ENCODE peak calls at places on chromosomes 7 and 10, in four cellular contexts. D is psoas muscle; A is CD4-positive, alpha-beta T cell; Y is tibial nerve. I is an unnamed sample.

GRCh38 chr10:1243486-1244182 is 187.4 kb downstream of the WDR37 start:
- DNase-seq in D (no peak), A (no peak), Y (no peak), I (no peak)

GRCh38 chr10:51527806-51528205 is 171.6 kb downstream of the CSTF2T start:
- DNase-seq in D (no peak), A (no peak), Y (no peak), I (no peak)

GRCh38 chr7:142812437-142813215 is 41.9 kb downstream of the PRSS2 start:
- DNase-seq in D (no peak), A (no peak), Y (no peak), I (no peak)

GRCh38 chr10:48473704-48474103 is 131.2 kb downstream of the ARHGAP22 start:
- DNase-seq in D (no peak), A (no peak), Y (no peak), I (no peak)

GRCh38 chr7:105402221-105403095 is 13.7 kb upstream of the SRPK2 start:
- DNase-seq in D (no peak), A (no peak), Y (no peak), I (no peak)

GRCh38 chr10:124619802-124620490 is 124.2 kb downstream of the FAM53B start:
- DNase-seq in D (no peak), A (no peak), Y (no peak), I (no peak)

GRCh38 chr7:117112640-117113039 is 159.3 kb downstream of the ST7 start:
- DNase-seq in D (no peak), A (no peak), Y (no peak), I (no peak)

GRCh38 chr7:155665957-155666287 is 21.5 kb downstream of the RBM33 start:
- DNase-seq in D (no peak), A (no peak), Y (no peak), I (no peak)

GRCh38 chr7:22361795-22362194 is 4.8 kb upstream of the RAPGEF5 start:
- DNase-seq in D (no peak), A (no peak), Y (no peak), I (no peak)

GRCh38 chr10:112949128-112949823 is 771 bp upstream of the TCF7L2 start:
- DNase-seq in D (no peak), A (no peak), Y (no peak), I (no peak)

GRCh38 chr10:75295901-75296441 is 60.2 kb upstream of the COMTD1 start:
- DNase-seq in D (no peak), A (no peak), Y (no peak), I (no peak)

GRCh38 chr7:105224884-105225651 is 163.7 kb downstream of the SRPK2 start:
- DNase-seq in D (no peak), A (no peak), Y (no peak), I (no peak)

GRCh38 chr7:107592361-107593024 is 12.4 kb downstream of the BCAP29 start:
- DNase-seq in D (no peak), A (no peak), Y (no peak), I (no peak)

GRCh38 chr10:73649876-73650536 is 5.8 kb downstream of the SYNPO2L start:
- DNase-seq in D (no peak), A (no peak), Y (no peak), I (no peak)

GRCh38 chr7:15441915-15442314 is 119.9 kb downstream of the AGMO start:
- DNase-seq in D (no peak), A (no peak), Y (no peak), I (no peak)

GRCh38 chr7:144565586-144565985 is 162.1 kb upstream of the NOBOX start:
- DNase-seq in D (no peak), A (no peak), Y (no peak), I (no peak)

GRCh38 chr10:21757601-21757901 is 223.5 kb downstream of the MLLT10 start:
- DNase-seq in D (no peak), A (no peak), Y (no peak), I (no peak)

GRCh38 chr7:23942032-23942431 is 232.0 kb downstream of the STK31 start:
- DNase-seq in D (no peak), A (no peak), Y (no peak), I (no peak)

DNA sequence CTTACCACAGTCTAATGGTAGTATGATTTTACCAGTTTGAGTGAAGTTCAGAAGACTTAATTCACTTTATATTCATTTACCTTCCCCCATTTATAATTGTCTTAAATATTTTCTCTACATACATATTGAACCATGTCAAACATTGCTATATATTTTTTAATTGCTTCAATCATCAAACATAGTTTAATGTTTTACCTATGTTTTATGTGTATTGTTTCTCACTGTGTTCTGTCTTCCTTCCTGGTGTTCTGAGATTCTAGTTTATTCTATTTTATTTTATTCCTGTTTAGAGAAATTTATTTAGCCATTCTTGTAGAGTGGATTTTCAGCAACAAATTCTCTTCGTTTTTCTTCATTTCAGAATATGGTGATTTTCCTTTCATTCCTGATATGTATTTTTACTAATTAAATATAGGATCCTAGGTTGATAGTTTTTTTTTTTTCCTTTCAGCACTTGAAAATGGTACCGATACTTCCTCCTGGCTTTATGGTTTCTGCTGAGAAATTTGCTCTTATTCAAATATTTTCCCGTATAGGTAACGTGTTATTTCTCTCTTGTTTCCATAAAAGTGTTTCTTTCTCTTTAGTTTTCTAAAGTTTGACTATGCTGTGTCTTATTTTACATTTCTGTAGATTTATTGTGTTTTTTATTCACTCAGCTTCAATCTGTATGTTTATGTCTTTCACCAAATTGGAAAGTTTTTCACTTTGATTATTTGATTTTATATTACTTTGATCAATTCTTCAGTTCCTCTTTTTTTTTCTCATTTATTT is 201.8 kb upstream of the AGR3 start:
- DNase-seq in D (no peak), A (no peak), Y (no peak), I (no peak)
- TF ChIP-seq CTCF in D (no peak), A (no peak), Y (no peak), I (no peak)

GRCh38 chr7:67311901-67312300 is 315.3 kb downstream of the TYW1 start:
- DNase-seq in D (no peak), A (no peak), Y (no peak), I (no peak)

DNA sequence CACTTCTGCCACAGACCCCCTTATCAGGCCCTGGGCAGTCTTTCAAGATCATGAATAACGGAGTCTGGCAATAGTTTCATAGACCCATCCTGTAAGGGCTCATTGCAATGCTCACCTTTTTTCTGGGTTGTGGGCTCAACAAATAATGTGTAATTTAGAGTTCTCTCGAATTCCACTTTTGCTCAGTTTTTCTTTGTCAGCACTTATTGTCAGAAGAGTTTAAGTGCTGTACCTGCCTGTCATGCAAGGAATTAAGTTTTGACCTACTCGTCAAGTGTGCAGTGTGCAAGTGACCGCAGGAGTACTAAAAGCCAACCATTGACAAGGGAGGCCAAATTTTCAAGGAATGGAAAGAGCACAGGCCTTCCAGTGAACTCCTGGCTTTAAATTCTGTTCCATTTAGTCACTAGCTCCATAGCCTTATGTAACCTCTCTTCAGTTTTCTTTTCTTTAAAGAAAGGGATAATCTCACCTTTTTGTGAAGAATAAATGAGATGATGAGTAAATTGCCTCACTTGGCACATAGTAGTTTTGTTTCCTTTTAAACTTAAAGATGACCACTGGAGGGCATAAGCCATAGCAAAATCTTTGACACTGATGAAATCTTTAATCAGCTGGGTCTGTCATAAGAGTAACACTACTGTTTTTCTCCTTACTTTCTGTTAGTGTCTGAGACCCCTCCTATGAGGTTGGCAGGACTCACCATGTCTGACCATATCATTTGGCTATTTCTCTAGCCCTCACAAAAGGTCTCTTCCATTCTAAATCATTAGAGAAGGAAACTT is 313.3 kb downstream of the TYW1 start:
- DNase-seq in D (no peak), A (no peak), Y (no peak), I (no peak)
- TF ChIP-seq CTCF in D (no peak), A (no peak), Y (no peak), I (no peak)

GRCh38 chr10:60237977-60238376 is 151.7 kb downstream of the ANK3 start:
- DNase-seq in D (no peak), A (no peak), Y (no peak), I (no peak)

GRCh38 chr10:60239228-60239627 is 150.4 kb downstream of the ANK3 start:
- DNase-seq in D (no peak), A (no peak), Y (no peak), I (no peak)

GRCh38 chr10:60235001-60235400 is 154.7 kb downstream of the ANK3 start:
- DNase-seq in D (no peak), A (no peak), Y (no peak), I (no peak)

GRCh38 chr10:60236869-60237524 is 152.7 kb downstream of the ANK3 start:
- DNase-seq in D (peak; percentile 15), A (no peak), Y (peak; percentile 19), I (no peak)

GRCh38 chr10:60238408-60239100 is 151.1 kb downstream of the ANK3 start:
- DNase-seq in D (no peak), A (no peak), Y (no peak), I (no peak)
- TF ChIP-seq CTCF in D (peak; percentile 25), A (no peak), Y (no peak), I (no peak)

GRCh38 chr7:66145404-66145843 is 30.8 kb downstream of the CRCP start:
- DNase-seq in D (peak; percentile 73), A (no peak), Y (peak; percentile 35), I (no peak)
- TF ChIP-seq CTCF in D (no peak), A (no peak), Y (no peak), I (no peak)

DNA sequence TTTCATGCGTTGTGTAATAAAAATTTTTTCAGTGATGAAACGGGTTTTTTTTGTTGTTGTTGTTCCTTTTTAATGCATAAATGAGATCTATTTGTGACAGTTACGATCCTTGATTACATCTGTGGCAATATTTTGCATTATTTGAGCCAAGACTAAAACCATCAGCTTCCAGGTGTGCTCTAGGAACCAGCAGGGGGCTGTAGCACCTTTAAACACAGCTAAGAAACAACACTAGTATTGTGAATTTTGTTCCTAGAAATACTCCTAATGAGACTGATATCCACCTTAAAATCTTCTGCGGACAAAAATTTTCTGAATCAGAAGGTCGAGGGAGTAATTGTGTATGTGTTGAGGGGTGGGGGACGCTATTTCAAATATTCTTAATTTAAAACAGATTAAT is 52.6 kb downstream of the FGFBP3 start:
- DNase-seq in D (no peak), A (no peak), Y (no peak), I (no peak)
- TF ChIP-seq CTCF in D (no peak), A (no peak), Y (no peak), I (no peak)

DNA sequence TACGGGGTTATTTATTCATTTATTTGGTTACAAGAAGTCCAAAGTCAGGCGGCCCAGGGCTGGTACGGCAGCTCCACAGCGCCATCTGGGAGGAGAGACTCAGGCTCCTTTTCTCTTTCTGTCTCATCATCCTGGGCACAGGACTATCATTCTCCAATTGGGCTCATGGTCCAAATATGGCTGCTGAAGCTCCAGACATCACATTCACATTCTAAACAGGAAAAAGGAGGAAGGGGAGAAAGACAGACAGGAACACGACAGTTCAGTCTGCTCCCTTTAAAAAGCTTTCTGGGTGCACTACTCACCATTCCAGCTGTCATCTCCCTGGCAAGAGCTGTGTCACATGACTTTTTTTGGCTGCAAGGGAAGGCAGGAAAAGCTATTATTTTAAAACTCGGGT is 74.4 kb upstream of the PDZD8 start:
- DNase-seq in D (no peak), A (no peak), Y (no peak), I (no peak)
- TF ChIP-seq CTCF in D (no peak), A (no peak), Y (no peak), I (no peak)